ENCODE peak calls at places on chromosomes 1 and 21, in ten cellular contexts. L, J, I, H, G, A, Q, F, T and D are unnamed samples.

GRCh38 chr1:56569661-56570060 is 9.7 kb downstream of the PLPP3 start:
- DNase-seq in L (no peak), J (no peak), I (no peak), H (no peak), G (no peak), A (no peak), Q (no peak), F (no peak), T (no peak), D (no peak)

GRCh38 chr1:112718691-112719418 is 3.7 kb upstream of the PPM1J start:
- DNase-seq in L (peak), J (peak), I (peak), H (peak), G (peak), A (peak), Q (peak), F (peak), T (peak), D (peak)

GRCh38 chr1:59017501-59018231 is 233.8 kb upstream of the JUN start:
- DNase-seq in L (no peak), J (no peak), I (peak), H (no peak), G (no peak), A (no peak), Q (no peak), F (no peak), T (no peak), D (no peak)

GRCh38 chr1:170735366-170736263 is 71.7 kb downstream of the PRRX1 start:
- DNase-seq in L (no peak), J (no peak), I (no peak), H (no peak), G (no peak), A (no peak), Q (no peak), F (no peak), T (no peak), D (no peak)

GRCh38 chr1:43934279-43934985 is 831 bp downstream of the ARTN start:
- DNase-seq in L (peak), J (peak), I (peak), H (peak), G (peak), A (peak), Q (peak), F (peak), T (peak), D (peak)

GRCh38 chr21:37829043-37829442 is 87.2 kb downstream of the KCNJ6 start:
- DNase-seq in L (peak), J (no peak), I (no peak), H (no peak), G (no peak), A (no peak), Q (no peak), F (no peak), T (no peak), D (no peak)

GRCh38 chr1:232355162-232356006 is 274.5 kb downstream of the SIPA1L2 start:
- DNase-seq in L (no peak), J (no peak), I (no peak), H (no peak), G (no peak), A (no peak), Q (no peak), F (no peak), T (no peak), D (no peak)

GRCh38 chr1:183467687-183468086 is 4.6 kb upstream of the SMG7 start:
- DNase-seq in L (no peak), J (no peak), I (peak), H (no peak), G (no peak), A (no peak), Q (no peak), F (no peak), T (no peak), D (no peak)

GRCh38 chr1:111927652-111928051 is 61.8 kb downstream of the KCND3 start:
- DNase-seq in L (no peak), J (no peak), I (no peak), H (no peak), G (no peak), A (no peak), Q (no peak), F (no peak), T (no peak), D (no peak)

GRCh38 chr1:26317612-26318337 is at the start of gene CD52:
- DNase-seq in L (no peak), J (peak), I (no peak), H (no peak), G (peak), A (no peak), Q (no peak), F (peak), T (peak), D (peak)

GRCh38 chr1:59128784-59129227 is 168.1 kb upstream of the FGGY start:
- DNase-seq in L (no peak), J (no peak), I (peak), H (no peak), G (no peak), A (no peak), Q (no peak), F (no peak), T (no peak), D (no peak)

GRCh38 chr1:147091801-147092200 is 80.5 kb downstream of the PRKAB2 start:
- DNase-seq in L (no peak), J (no peak), I (no peak), H (no peak), G (no peak), A (no peak), Q (no peak), F (no peak), T (no peak), D (no peak)

GRCh38 chr1:235919797-235920475 is 53.2 kb upstream of the LYST start:
- DNase-seq in L (no peak), J (no peak), I (peak), H (no peak), G (peak), A (no peak), Q (no peak), F (no peak), T (no peak), D (no peak)

GRCh38 chr1:92476071-92476607 is 10.6 kb downstream of the GFI1 start:
- DNase-seq in L (no peak), J (peak), I (no peak), H (no peak), G (peak), A (no peak), Q (no peak), F (peak), T (peak), D (no peak)

GRCh38 chr1:43547538-43548072 is 16.9 kb downstream of the PTPRF start:
- DNase-seq in L (peak), J (no peak), I (no peak), H (no peak), G (no peak), A (no peak), Q (no peak), F (no peak), T (no peak), D (no peak)

DNA sequence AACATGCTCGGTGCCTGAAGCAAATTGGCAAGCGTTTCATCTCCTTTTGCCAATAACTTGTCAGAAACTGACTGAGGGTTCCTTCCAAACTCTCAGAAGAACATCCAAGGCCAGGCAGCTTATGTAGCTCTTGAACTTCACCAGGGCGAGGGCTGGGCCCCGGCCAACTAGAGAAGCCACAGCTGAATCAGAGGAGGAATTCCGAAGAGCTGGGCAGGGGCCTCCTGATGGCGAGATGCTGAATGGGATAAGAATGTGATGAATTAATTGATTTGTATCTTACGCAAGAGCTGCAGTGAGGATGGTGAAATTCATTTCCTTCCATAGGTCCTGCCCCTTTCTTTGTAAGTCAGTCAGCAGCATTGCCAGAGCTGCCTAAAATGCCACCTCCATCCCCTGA is 345.8 kb downstream of the KIF26B start:
- DNase-seq in L (peak), J (no peak), I (peak), H (no peak), G (no peak), A (no peak), Q (no peak), F (no peak), T (no peak), D (no peak)
- TF ChIP-seq CTCF in L (no peak), J (no peak), I (no peak), H (no peak), G (no peak), A (no peak), Q (no peak), F (no peak), T (no peak), D (no peak)

GRCh38 chr1:47545912-47546483 is 108.2 kb downstream of the FOXD2 start:
- DNase-seq in L (no peak), J (peak), I (no peak), H (no peak), G (peak), A (no peak), Q (no peak), F (no peak), T (no peak), D (no peak)
- TF ChIP-seq CTCF in L (no peak), J (no peak), I (no peak), H (no peak), G (peak), A (peak), Q (no peak), F (no peak), T (no peak), D (no peak)

DNA sequence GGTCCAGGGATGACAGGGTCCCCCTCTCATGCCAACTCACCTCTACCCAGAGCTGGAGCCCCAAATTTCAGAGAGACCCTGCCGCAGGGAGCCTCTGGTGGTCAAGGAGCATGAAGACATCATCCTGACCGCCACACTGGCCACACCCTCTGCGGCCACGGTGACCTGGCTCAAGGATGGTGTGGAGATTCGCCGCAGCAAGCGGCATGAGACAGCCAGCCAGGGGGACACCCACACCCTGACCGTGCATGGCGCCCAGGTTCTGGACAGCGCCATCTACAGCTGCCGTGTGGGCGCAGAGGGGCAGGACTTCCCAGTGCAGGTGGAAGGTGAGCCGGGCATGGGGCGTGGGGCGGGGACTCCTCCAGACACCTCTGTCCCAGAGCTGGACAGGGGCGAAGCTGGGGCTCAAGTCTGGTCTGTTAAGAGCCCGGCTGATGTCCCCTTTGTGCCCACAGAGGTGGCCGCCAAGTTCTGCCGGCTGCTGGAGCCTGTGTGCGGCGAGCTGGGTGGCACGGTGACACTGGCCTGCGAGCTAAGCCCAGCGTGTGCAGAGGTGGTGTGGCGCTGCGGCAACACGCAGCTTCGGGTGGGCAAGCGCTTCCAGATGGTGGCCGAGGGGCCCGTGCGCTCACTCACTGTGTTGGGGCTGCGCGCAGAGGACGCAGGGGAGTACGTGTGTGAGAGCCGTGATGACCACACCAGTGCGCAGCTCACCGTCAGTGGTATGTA is 66.0 kb downstream of the OBSCN start:
- DNase-seq in L (peak), J (no peak), I (no peak), H (peak), G (peak), A (no peak), Q (no peak), F (no peak), T (no peak), D (peak)
- TF ChIP-seq CTCF in L (no peak), J (no peak), I (no peak), H (no peak), G (no peak), A (no peak), Q (no peak), F (no peak), T (peak), D (no peak)

GRCh38 chr1:103525607-103526507 is at the start of gene RNPC3:
- DNase-seq in L (peak), J (peak), I (peak), H (peak), G (peak), A (peak), Q (peak), F (peak), T (peak), D (peak)
- TF ChIP-seq CTCF in L (no peak), J (no peak), I (peak), H (no peak), G (no peak), A (peak), Q (no peak), F (no peak), T (peak), D (no peak)

DNA sequence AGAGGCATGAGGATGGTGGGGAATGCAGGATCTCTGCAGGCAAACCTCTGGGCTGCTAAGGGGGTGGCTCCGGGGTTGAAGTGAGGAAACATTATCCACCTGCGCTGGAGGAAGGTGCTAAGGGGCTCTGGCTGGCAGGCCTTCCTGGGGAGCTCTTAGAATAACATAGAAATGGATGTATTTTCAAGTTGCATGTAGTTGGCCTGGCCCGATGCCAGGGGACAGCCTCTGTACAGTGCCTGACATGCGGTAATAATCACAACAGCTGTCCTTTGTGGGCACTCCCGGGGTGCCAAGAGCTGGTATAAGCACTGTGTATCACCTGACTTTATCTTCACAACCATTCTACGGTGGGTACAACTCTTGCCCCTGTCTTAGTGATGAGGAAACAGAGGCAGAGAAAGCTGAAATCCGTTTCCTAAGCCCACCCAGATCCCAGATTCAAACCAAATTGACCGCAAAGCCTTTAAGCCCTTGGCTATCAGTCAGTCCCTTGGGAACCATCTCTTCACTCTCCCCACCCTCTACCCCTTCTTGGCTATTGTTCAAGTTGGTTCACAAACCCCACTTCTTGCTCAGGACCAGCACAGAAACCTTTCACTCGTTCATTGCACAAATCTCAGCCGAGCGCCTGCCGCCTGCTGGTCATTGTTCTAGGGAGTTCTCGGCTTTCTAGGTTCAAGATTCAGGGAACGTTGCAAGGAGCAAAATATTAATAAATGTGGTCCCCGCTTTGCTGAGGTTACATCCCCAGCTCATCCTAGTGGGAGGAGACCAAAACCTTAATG is 30.9 kb downstream of the PADI4 start:
- DNase-seq in L (no peak), J (no peak), I (no peak), H (no peak), G (no peak), A (no peak), Q (no peak), F (no peak), T (no peak), D (no peak)
- TF ChIP-seq CTCF in L (no peak), J (no peak), I (no peak), H (no peak), G (peak), A (no peak), Q (no peak), F (no peak), T (no peak), D (no peak)

GRCh38 chr1:234845836-234846235 is 235.9 kb upstream of the IRF2BP2 start:
- DNase-seq in L (no peak), J (no peak), I (no peak), H (no peak), G (no peak), A (no peak), Q (no peak), F (no peak), T (no peak), D (no peak)

GRCh38 chr1:234851450-234852438 is 241.8 kb upstream of the IRF2BP2 start:
- DNase-seq in L (peak), J (no peak), I (peak), H (no peak), G (no peak), A (no peak), Q (no peak), F (no peak), T (peak), D (peak)

GRCh38 chr1:234852659-234853058 is 242.7 kb upstream of the IRF2BP2 start:
- DNase-seq in L (no peak), J (no peak), I (no peak), H (no peak), G (no peak), A (no peak), Q (no peak), F (no peak), T (no peak), D (no peak)

GRCh38 chr1:234849824-234850223 is 239.8 kb upstream of the IRF2BP2 start:
- DNase-seq in L (no peak), J (no peak), I (peak), H (no peak), G (no peak), A (no peak), Q (no peak), F (no peak), T (no peak), D (peak)

GRCh38 chr1:234848972-234849641 is 239.1 kb upstream of the IRF2BP2 start:
- DNase-seq in L (no peak), J (no peak), I (peak), H (no peak), G (no peak), A (no peak), Q (no peak), F (no peak), T (no peak), D (peak)
- TF ChIP-seq CTCF in L (no peak), J (no peak), I (no peak), H (no peak), G (peak), A (no peak), Q (no peak), F (no peak), T (peak), D (no peak)

GRCh38 chr1:12708956-12709555 is 6.9 kb upstream of the AADACL3 start:
- DNase-seq in L (no peak), J (no peak), I (no peak), H (no peak), G (no peak), A (no peak), Q (no peak), F (no peak), T (no peak), D (no peak)
- TF ChIP-seq CTCF in L (no peak), J (no peak), I (no peak), H (no peak), G (no peak), A (no peak), Q (no peak), F (no peak), T (no peak), D (no peak)

GRCh38 chr1:10428956-10429355 is 1.3 kb upstream of the CENPS start:
- DNase-seq in L (no peak), J (no peak), I (no peak), H (no peak), G (no peak), A (no peak), Q (no peak), F (no peak), T (no peak), D (no peak)
- TF ChIP-seq CTCF in L (no peak), J (no peak), I (no peak), H (no peak), G (no peak), A (no peak), Q (no peak), F (no peak), T (no peak), D (no peak)